ENCODE peak calls at places on chromosomes 13 and 19, in ten cellular contexts. M is upper lobe of right lung, G is nephron progenitor cell, Y is psoas muscle, W is epithelial cell of esophagus, V is AG09319, H is GM13977, R is BE2C, Z is A673, K is prostate gland. L is an unnamed sample.

GRCh38 chr19:12703056-12703455 is 6.6 kb upstream of the FBXW9 start:
- DNase-seq in M (no peak), Y (no peak), H (peak; percentile 68), W (no peak), V (no peak), Z (peak; percentile 89), G (peak; percentile 66), K (no peak), R (peak; percentile 85), L (peak; percentile 37)

GRCh38 chr13:68995972-68996670 is 1111.5 kb upstream of the ATXN8OS start:
- DNase-seq in K (no peak), Y (no peak), M (no peak), Z (no peak), R (no peak), H (no peak), W (no peak), V (no peak), G (no peak), L (no peak)

GRCh38 chr19:41597600-41598041 is 21.7 kb downstream of the CEACAM21 start:
- DNase-seq in Y (no peak), Z (peak; percentile 85), M (no peak), K (peak; percentile 50), G (peak; percentile 59), R (peak; percentile 70), W (peak; percentile 72), V (peak; percentile 25), H (peak; percentile 88), L (peak; percentile 68)

GRCh38 chr19:35114656-35115537 is 726 bp upstream of the FXYD3 start:
- DNase-seq in Y (peak; percentile 83), M (peak; percentile 84), G (peak; percentile 94), K (peak; percentile 84), V (no peak), R (peak; percentile 74), Z (peak; percentile 76), W (peak; percentile 70), H (peak; percentile 89), L (peak; percentile 68)

GRCh38 chr13:41691276-41691675 is 233.9 kb downstream of the RGCC start:
- DNase-seq in Z (no peak), H (no peak), Y (no peak), W (peak; percentile 24), M (no peak), G (no peak), V (no peak), R (no peak), K (no peak), L (peak; percentile 36)

GRCh38 chr19:42879613-42880012 is at the start of gene PSG1:
- DNase-seq in Z (no peak), W (no peak), V (no peak), K (no peak), Y (no peak), M (no peak), H (no peak), G (no peak), R (no peak), L (no peak)

GRCh38 chr13:36193151-36193855 is 21.1 kb downstream of the SOHLH2 start:
- DNase-seq in R (no peak), V (no peak), Y (no peak), G (no peak), M (no peak), K (no peak), Z (no peak), W (peak; percentile 50), H (no peak), L (peak; percentile 64)

GRCh38 chr13:109781384-109782065 is 4.9 kb downstream of the IRS2 start:
- DNase-seq in Z (peak; percentile 71), M (no peak), G (no peak), Y (peak; percentile 60), R (no peak), K (no peak), H (no peak), W (no peak), V (no peak), L (peak; percentile 62)

GRCh38 chr13:40336228-40337221 is 329.9 kb downstream of the FOXO1 start:
- DNase-seq in H (no peak), W (no peak), Z (no peak), Y (no peak), M (no peak), G (no peak), K (no peak), R (no peak), V (no peak), L (no peak)

GRCh38 chr13:40341086-40341471 is 325.4 kb downstream of the FOXO1 start:
- DNase-seq in H (no peak), W (no peak), Y (no peak), Z (no peak), V (no peak), G (no peak), K (no peak), M (no peak), R (no peak), L (no peak)

GRCh38 chr13:40341501-40341900 is 324.9 kb downstream of the FOXO1 start:
- DNase-seq in Y (no peak), H (no peak), G (no peak), V (no peak), M (no peak), Z (no peak), K (no peak), W (no peak), R (no peak), L (no peak)

GRCh38 chr13:40340368-40341085 is 325.9 kb downstream of the FOXO1 start:
- DNase-seq in R (no peak), K (no peak), V (no peak), G (no peak), H (no peak), Z (no peak), Y (no peak), M (no peak), W (peak; percentile 18), L (peak; percentile 58)

GRCh38 chr13:40338217-40338616 is 328.2 kb downstream of the FOXO1 start:
- DNase-seq in H (no peak), Y (no peak), V (no peak), Z (no peak), R (no peak), M (no peak), K (no peak), G (no peak), W (no peak), L (no peak)
- TF ChIP-seq CTCF in H (no peak), Y (no peak), V (no peak), Z (no peak), R (no peak), M (no peak), K (no peak), G (no peak), W (no peak), L (no peak)

DNA sequence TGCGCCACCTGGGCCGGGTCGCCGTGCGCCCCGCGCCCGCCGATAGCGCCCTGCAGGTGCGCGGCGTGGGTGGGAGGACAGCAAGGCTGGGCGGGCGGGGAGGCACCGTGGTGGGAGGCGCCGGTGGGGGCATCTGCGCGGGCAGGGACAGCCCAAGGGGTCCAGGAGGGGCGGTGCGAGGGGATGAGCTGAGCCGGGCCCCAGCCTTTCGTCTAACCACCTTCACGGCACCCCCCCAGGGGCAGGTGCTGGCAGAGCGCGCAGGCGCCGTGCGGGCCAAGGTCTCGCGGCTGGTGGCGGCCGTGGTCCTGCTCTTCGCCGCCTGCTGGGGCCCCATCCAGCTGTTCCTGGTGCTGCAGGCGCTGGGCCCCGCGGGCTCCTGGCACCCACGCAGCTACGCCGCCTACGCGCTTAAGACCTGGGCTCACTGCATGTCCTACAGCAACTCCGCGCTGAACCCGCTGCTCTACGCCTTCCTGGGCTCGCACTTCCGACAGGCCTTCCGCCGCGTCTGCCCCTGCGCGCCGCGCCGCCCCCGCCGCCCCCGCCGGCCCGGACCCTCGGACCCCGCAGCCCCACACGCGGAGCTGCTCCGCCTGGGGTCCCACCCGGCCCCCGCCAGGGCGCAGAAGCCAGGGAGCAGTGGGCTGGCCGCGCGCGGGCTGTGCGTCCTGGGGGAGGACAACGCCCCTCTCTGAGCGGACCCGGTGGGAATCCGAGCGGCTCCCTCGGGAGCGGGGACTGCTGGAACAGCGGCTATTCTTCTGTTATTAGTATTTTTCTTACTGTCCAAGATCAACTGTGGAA is 3.1 kb downstream of the KISS1R start:
- DNase-seq in H (peak; percentile 85), Y (no peak), G (peak; percentile 57), R (peak; percentile 52), Z (peak; percentile 65), M (peak; percentile 70), W (peak; percentile 42), K (no peak), V (no peak), L (no peak)
- TF ChIP-seq CTCF in H (peak; percentile 14), Y (no peak), G (no peak), R (no peak), Z (no peak), M (no peak), W (no peak), K (no peak), V (no peak), L (no peak)

DNA sequence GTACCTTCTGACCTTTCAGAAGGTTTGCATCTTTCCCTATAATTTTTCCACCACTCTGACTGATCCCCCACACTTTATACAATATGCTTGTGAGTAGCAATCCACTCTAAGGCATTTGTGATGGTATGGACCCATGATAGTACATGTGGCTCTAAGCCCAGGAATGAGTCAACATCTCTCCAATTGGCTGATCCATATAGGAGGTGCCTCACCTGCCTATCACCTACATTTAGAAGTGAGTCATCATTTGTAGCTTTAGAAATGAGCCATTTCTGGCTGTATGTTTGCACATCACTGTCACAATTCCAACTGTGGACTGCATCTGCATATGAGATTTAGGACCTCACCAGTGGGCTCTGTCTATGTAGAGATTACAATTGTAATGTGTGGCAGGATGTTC is 133.1 kb upstream of the ZNF91 start:
- DNase-seq in H (no peak), V (no peak), Z (no peak), G (no peak), M (no peak), W (peak; percentile 82), Y (no peak), K (no peak), R (no peak), L (no peak)
- TF ChIP-seq CTCF in H (no peak), V (no peak), Z (no peak), G (no peak), M (no peak), W (no peak), Y (no peak), K (no peak), R (no peak), L (no peak)

GRCh38 chr13:51041710-51042109 is 69.4 kb downstream of the C13orf42 start:
- DNase-seq in K (no peak), G (no peak), M (no peak), R (no peak), H (no peak), Z (no peak), Y (no peak), W (no peak), V (no peak), L (no peak)

GRCh38 chr13:51041126-51041525 is 69.9 kb downstream of the C13orf42 start:
- DNase-seq in R (no peak), M (no peak), H (no peak), K (no peak), Y (no peak), G (no peak), W (no peak), Z (no peak), V (no peak), L (no peak)

GRCh38 chr13:51047434-51048165 is 63.5 kb downstream of the C13orf42 start:
- DNase-seq in H (no peak), V (no peak), W (no peak), K (no peak), M (no peak), Z (no peak), R (no peak), Y (no peak), G (no peak), L (no peak)

GRCh38 chr13:51045450-51045849 is 65.6 kb downstream of the C13orf42 start:
- DNase-seq in W (no peak), G (no peak), M (no peak), K (no peak), V (no peak), H (no peak), R (no peak), Y (no peak), Z (no peak), L (no peak)

GRCh38 chr13:51044023-51044665 is 66.9 kb downstream of the C13orf42 start:
- DNase-seq in V (no peak), R (no peak), H (no peak), M (no peak), W (no peak), K (no peak), G (no peak), Y (no peak), Z (no peak), L (no peak)
- TF ChIP-seq CTCF in V (no peak), R (no peak), H (no peak), M (no peak), W (no peak), K (no peak), G (no peak), Y (no peak), Z (no peak), L (no peak)

L was measured in MCF 10A.